ENCODE peak calls at places on chromosome 3, in six cellular contexts. L is retinal pigment epithelial cell; I is psoas muscle; F is AG10803; Y is CD8-positive, alpha-beta memory T cell; Z is neural progenitor cell. J is an unnamed sample.

GRCh38 chr3:9760779-9761505 is 8.8 kb downstream of the CAMK1 start:
- DNase-seq in L (no peak), I (no peak), F (no peak), Y (no peak), Z (no peak), J (no peak)

GRCh38 chr3:81445712-81446111 is 315.7 kb downstream of the GBE1 start:
- DNase-seq in L (no peak), I (no peak), F (no peak), Y (no peak), Z (no peak), J (no peak)

GRCh38 chr3:157354722-157355121 is 81.9 kb upstream of the PTX3 start:
- DNase-seq in L (no peak), I (no peak), F (no peak), Y (no peak), Z (peak; percentile 55), J (no peak)

GRCh38 chr3:160981217-160981938 is 123.8 kb downstream of the B3GALNT1 start:
- DNase-seq in L (no peak), I (no peak), F (peak; percentile 3), Y (peak; percentile 3), Z (no peak), J (peak; percentile 57)

GRCh38 chr3:134326760-134327593 is 47.3 kb downstream of the AMOTL2 start:
- DNase-seq in L (no peak), I (peak; percentile 73), F (peak; percentile 100), Y (no peak), Z (peak; percentile 80), J (no peak)

GRCh38 chr3:50195501-50196252 is 4.3 kb downstream of the GNAT1 start:
- DNase-seq in L (no peak), I (no peak), F (no peak), Y (no peak), Z (no peak), J (no peak)

GRCh38 chr3:24474862-24475261 is 19.8 kb downstream of the THRB start:
- DNase-seq in L (no peak), I (no peak), F (no peak), Y (no peak), Z (no peak), J (no peak)

GRCh38 chr3:49359623-49360022 is 1.5 kb upstream of the GPX1 start:
- DNase-seq in L (no peak), I (no peak), F (no peak), Y (no peak), Z (no peak), J (no peak)

GRCh38 chr3:123817413-123817812 is 66.7 kb downstream of the MYLK start:
- DNase-seq in L (no peak), I (no peak), F (peak; percentile 64), Y (no peak), Z (no peak), J (no peak)

DNA sequence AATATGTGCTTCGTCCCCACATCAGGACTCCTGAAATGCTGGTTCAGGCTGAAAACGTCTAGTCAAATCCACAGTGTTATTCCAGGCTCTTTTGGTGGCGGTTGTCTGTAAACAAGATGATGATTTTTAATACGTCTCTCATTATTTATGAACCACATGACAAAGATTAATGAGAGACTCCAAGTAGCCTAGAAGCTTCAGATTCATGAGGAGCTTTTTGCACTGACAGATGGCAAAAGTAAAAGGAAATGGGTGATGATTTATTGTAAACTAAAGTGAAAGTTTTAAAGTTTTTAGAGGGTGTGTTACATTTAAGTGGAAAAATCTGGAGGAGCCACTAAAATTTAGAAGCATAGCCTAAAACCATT is 77.0 kb downstream of the BBX start:
- DNase-seq in L (no peak), I (no peak), F (no peak), Y (no peak), Z (no peak), J (no peak)
- H3K4me3 ChIP-seq in L (peak overlapping the region; percentile 41), I (peak overlapping the region; percentile 58), F (peak overlapping the region; percentile 58), Y (peak overlapping the region; percentile 69), Z (peak overlapping the region; percentile 37), J (peak overlapping the region; percentile 50)

DNA sequence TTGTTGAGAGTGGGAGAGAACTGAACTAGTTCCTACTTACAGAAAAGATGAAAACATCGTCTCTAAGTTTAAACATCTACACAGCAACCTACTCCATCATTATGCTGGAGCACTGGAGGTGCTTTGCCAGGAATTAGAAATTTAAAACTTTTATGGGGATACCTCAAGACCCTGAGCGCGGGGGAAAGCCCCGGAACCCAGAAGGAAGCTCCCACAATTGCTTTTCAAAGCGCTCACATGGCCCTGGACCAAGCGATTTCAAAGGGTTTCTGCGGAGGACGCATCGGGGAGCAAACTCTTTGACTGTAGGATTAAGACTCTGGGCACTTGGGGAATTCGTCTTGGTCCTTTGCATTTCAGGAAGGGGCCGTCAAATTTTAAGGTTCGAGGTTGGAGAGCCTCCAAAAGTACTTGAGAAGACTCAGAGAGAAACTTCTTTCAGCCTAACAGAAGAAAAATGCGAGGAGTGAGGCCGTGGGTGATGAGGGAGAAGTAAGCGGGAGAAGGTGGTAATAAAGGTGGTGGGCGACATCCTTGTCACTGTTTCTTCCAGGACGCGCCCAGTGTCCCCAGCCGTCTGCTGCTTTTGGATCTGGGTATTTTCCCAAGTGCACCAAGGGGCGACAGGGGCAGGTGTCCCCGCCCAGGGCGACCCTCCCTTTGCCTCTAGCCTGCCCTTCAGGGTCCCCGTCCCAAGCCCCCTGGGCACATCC is 591 bp downstream of the PROK2 start:
- DNase-seq in L (no peak), I (no peak), F (no peak), Y (no peak), Z (peak; percentile 74), J (no peak)
- H3K4me3 ChIP-seq in L (peak overlapping the region; percentile 27), I (peak overlapping the region; percentile 52), F (no peak overlapping the region), Y (no peak overlapping the region), Z (peak overlapping the region; percentile 63), J (no peak overlapping the region)

GRCh38 chr3:15303728-15304127 is 28.7 kb downstream of the SH3BP5 start:
- DNase-seq in L (no peak), I (no peak), F (no peak), Y (no peak), Z (no peak), J (no peak)
- H3K4me3 ChIP-seq in L (no peak overlapping the region), I (no peak overlapping the region), F (no peak overlapping the region), Y (peak overlapping the region; percentile 42), Z (no peak overlapping the region), J (no peak overlapping the region)

GRCh38 chr3:13648060-13648743 is 99.3 kb downstream of the FBLN2 start:
- DNase-seq in L (peak; percentile 27), I (peak; percentile 83), F (peak; percentile 77), Y (peak; percentile 61), Z (peak; percentile 93), J (peak; percentile 76)
- H3K4me3 ChIP-seq in L (no peak overlapping the region), I (no peak overlapping the region), F (peak overlapping the region; percentile 22), Y (no peak overlapping the region), Z (no peak overlapping the region), J (no peak overlapping the region)

GRCh38 chr3:60933828-60934227 is 317.4 kb downstream of the FHIT start:
- DNase-seq in L (no peak), I (no peak), F (peak; percentile 2), Y (no peak), Z (no peak), J (no peak)
- H3K4me3 ChIP-seq in L (no peak overlapping the region), I (no peak overlapping the region), F (no peak overlapping the region), Y (no peak overlapping the region), Z (no peak overlapping the region), J (no peak overlapping the region)

DNA sequence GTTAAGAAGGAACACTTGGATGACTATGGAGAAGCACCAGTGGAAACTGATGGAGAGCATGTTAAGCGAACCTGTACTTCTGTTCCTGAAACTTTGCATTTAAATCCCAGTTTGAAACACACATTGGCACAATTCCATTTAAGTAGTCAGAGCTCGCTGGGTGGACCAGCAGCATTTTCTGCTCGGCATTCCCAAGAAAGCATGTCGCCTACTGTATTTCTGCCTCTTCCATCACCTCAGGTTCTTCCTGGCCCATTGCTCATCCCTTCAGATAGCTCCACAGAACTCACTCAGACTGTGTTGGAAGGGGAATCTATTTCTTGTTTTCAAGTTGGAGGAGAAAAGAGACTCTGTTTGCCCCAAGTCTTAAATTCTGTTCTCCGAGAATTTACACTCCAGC is 3.0 kb downstream of the SKIL start:
- DNase-seq in L (no peak), I (no peak), F (no peak), Y (no peak), Z (no peak), J (no peak)
- H3K4me3 ChIP-seq in L (peak overlapping the region; percentile 81), I (peak overlapping the region; percentile 82), F (no peak overlapping the region), Y (no peak overlapping the region), Z (no peak overlapping the region), J (no peak overlapping the region)

GRCh38 chr3:125045965-125046364 is 9.8 kb downstream of the HEG1 start:
- DNase-seq in L (no peak), I (no peak), F (peak; percentile 81), Y (no peak), Z (no peak), J (no peak)
- H3K4me3 ChIP-seq in L (no peak overlapping the region), I (no peak overlapping the region), F (no peak overlapping the region), Y (no peak overlapping the region), Z (no peak overlapping the region), J (no peak overlapping the region)